ENCODE peak calls at places on chromosomes 16 and 17, in eight cellular contexts. One of them, this sample, is unnamed.

GRCh38 chr17:47220531-47220999 is 11.4 kb downstream of the MYL4 start:
- DNase-seq in AML-193: no peak
- DNase-seq in AG10803: no peak
- DNase-seq in fibroblast of pulmonary artery: no peak
- DNase-seq in activated T-helper 1 cell treated with Interleukin-2 at 50 U/mL for 16 hours: no peak
- DNase-seq in activated T-cell treated with anti-CD3 and anti-CD28 coated beads for 1 hour: no peak
- DNase-seq in dorsolateral prefrontal cortex: no peak
- DNase-seq in NCI-H1694 treated with DMSO at 0.1 percent for 48 hours: no peak
- DNase-seq in this sample: no peak

GRCh38 chr17:77145635-77146632 is 5.2 kb downstream of the SEC14L1 start:
- DNase-seq in AML-193: no peak
- DNase-seq in AG10803: peak; percentile 92
- DNase-seq in fibroblast of pulmonary artery: peak; percentile 82
- DNase-seq in activated T-helper 1 cell treated with Interleukin-2 at 50 U/mL for 16 hours: no peak
- DNase-seq in activated T-cell treated with anti-CD3 and anti-CD28 coated beads for 1 hour: no peak
- DNase-seq in dorsolateral prefrontal cortex: peak; percentile 57
- DNase-seq in NCI-H1694 treated with DMSO at 0.1 percent for 48 hours: no peak
- DNase-seq in this sample: peak; percentile 79

GRCh38 chr17:40796846-40797245 is 2.9 kb downstream of the KRT28 start:
- DNase-seq in AML-193: no peak
- DNase-seq in AG10803: no peak
- DNase-seq in fibroblast of pulmonary artery: no peak
- DNase-seq in activated T-helper 1 cell treated with Interleukin-2 at 50 U/mL for 16 hours: no peak
- DNase-seq in activated T-cell treated with anti-CD3 and anti-CD28 coated beads for 1 hour: no peak
- DNase-seq in dorsolateral prefrontal cortex: no peak
- DNase-seq in NCI-H1694 treated with DMSO at 0.1 percent for 48 hours: no peak
- DNase-seq in this sample: no peak

GRCh38 chr17:57424777-57425188 is 168.5 kb downstream of the MSI2 start:
- DNase-seq in AML-193: no peak
- DNase-seq in AG10803: no peak
- DNase-seq in fibroblast of pulmonary artery: peak; percentile 56
- DNase-seq in activated T-helper 1 cell treated with Interleukin-2 at 50 U/mL for 16 hours: no peak
- DNase-seq in activated T-cell treated with anti-CD3 and anti-CD28 coated beads for 1 hour: no peak
- DNase-seq in dorsolateral prefrontal cortex: no peak
- DNase-seq in NCI-H1694 treated with DMSO at 0.1 percent for 48 hours: no peak
- DNase-seq in this sample: no peak

GRCh38 chr17:11506635-11507034 is 91.6 kb upstream of the DNAH9 start:
- DNase-seq in AML-193: no peak
- DNase-seq in AG10803: no peak
- DNase-seq in fibroblast of pulmonary artery: peak; percentile 1
- DNase-seq in activated T-helper 1 cell treated with Interleukin-2 at 50 U/mL for 16 hours: no peak
- DNase-seq in activated T-cell treated with anti-CD3 and anti-CD28 coated beads for 1 hour: no peak
- DNase-seq in dorsolateral prefrontal cortex: no peak
- DNase-seq in NCI-H1694 treated with DMSO at 0.1 percent for 48 hours: no peak
- DNase-seq in this sample: no peak

GRCh38 chr17:29145289-29146058 is 34.7 kb downstream of the MYO18A start:
- DNase-seq in AML-193: peak; percentile 95
- DNase-seq in AG10803: peak; percentile 80
- DNase-seq in fibroblast of pulmonary artery: peak; percentile 89
- DNase-seq in activated T-helper 1 cell treated with Interleukin-2 at 50 U/mL for 16 hours: peak; percentile 52
- DNase-seq in activated T-cell treated with anti-CD3 and anti-CD28 coated beads for 1 hour: peak; percentile 49
- DNase-seq in dorsolateral prefrontal cortex: peak; percentile 63
- DNase-seq in NCI-H1694 treated with DMSO at 0.1 percent for 48 hours: peak; percentile 78
- DNase-seq in this sample: peak; percentile 93

GRCh38 chr16:11734025-11734652 is 8.5 kb downstream of the TXNDC11 start:
- DNase-seq in AML-193: no peak
- DNase-seq in AG10803: no peak
- DNase-seq in fibroblast of pulmonary artery: no peak
- DNase-seq in activated T-helper 1 cell treated with Interleukin-2 at 50 U/mL for 16 hours: no peak
- DNase-seq in activated T-cell treated with anti-CD3 and anti-CD28 coated beads for 1 hour: no peak
- DNase-seq in dorsolateral prefrontal cortex: no peak
- DNase-seq in NCI-H1694 treated with DMSO at 0.1 percent for 48 hours: peak; percentile 8
- DNase-seq in this sample: no peak

GRCh38 chr17:29640413-29640812 is 17.7 kb upstream of the CORO6 start:
- DNase-seq in AML-193: no peak
- DNase-seq in AG10803: peak; percentile 66
- DNase-seq in fibroblast of pulmonary artery: peak; percentile 64
- DNase-seq in activated T-helper 1 cell treated with Interleukin-2 at 50 U/mL for 16 hours: no peak
- DNase-seq in activated T-cell treated with anti-CD3 and anti-CD28 coated beads for 1 hour: no peak
- DNase-seq in dorsolateral prefrontal cortex: no peak
- DNase-seq in NCI-H1694 treated with DMSO at 0.1 percent for 48 hours: no peak
- DNase-seq in this sample: no peak

GRCh38 chr17:50139185-50139783 is 9.3 kb upstream of the SAMD14 start:
- DNase-seq in AML-193: no peak
- DNase-seq in AG10803: no peak
- DNase-seq in fibroblast of pulmonary artery: no peak
- DNase-seq in activated T-helper 1 cell treated with Interleukin-2 at 50 U/mL for 16 hours: no peak
- DNase-seq in activated T-cell treated with anti-CD3 and anti-CD28 coated beads for 1 hour: no peak
- DNase-seq in dorsolateral prefrontal cortex: no peak
- DNase-seq in NCI-H1694 treated with DMSO at 0.1 percent for 48 hours: no peak
- DNase-seq in this sample: no peak

GRCh38 chr17:78710607-78711006 is 71.5 kb downstream of the CYTH1 start:
- DNase-seq in AML-193: no peak
- DNase-seq in AG10803: no peak
- DNase-seq in fibroblast of pulmonary artery: no peak
- DNase-seq in activated T-helper 1 cell treated with Interleukin-2 at 50 U/mL for 16 hours: no peak
- DNase-seq in activated T-cell treated with anti-CD3 and anti-CD28 coated beads for 1 hour: no peak
- DNase-seq in dorsolateral prefrontal cortex: no peak
- DNase-seq in NCI-H1694 treated with DMSO at 0.1 percent for 48 hours: no peak
- DNase-seq in this sample: no peak

GRCh38 chr16:11836653-11837244 is 14.6 kb downstream of the RSL1D1 start:
- DNase-seq in AML-193: no peak
- DNase-seq in AG10803: peak; percentile 77
- DNase-seq in fibroblast of pulmonary artery: peak; percentile 68
- DNase-seq in activated T-helper 1 cell treated with Interleukin-2 at 50 U/mL for 16 hours: no peak
- DNase-seq in activated T-cell treated with anti-CD3 and anti-CD28 coated beads for 1 hour: no peak
- DNase-seq in dorsolateral prefrontal cortex: no peak
- DNase-seq in NCI-H1694 treated with DMSO at 0.1 percent for 48 hours: no peak
- DNase-seq in this sample: peak; percentile 80

GRCh38 chr17:70882504-70882903 is 713.2 kb downstream of the KCNJ2 start:
- DNase-seq in AML-193: no peak
- DNase-seq in AG10803: no peak
- DNase-seq in fibroblast of pulmonary artery: no peak
- DNase-seq in activated T-helper 1 cell treated with Interleukin-2 at 50 U/mL for 16 hours: no peak
- DNase-seq in activated T-cell treated with anti-CD3 and anti-CD28 coated beads for 1 hour: no peak
- DNase-seq in dorsolateral prefrontal cortex: no peak
- DNase-seq in NCI-H1694 treated with DMSO at 0.1 percent for 48 hours: no peak
- DNase-seq in this sample: no peak

GRCh38 chr16:27976990-27977389 is 86.5 kb downstream of the GSG1L start:
- DNase-seq in AML-193: no peak
- DNase-seq in AG10803: no peak
- DNase-seq in fibroblast of pulmonary artery: no peak
- DNase-seq in activated T-helper 1 cell treated with Interleukin-2 at 50 U/mL for 16 hours: no peak
- DNase-seq in activated T-cell treated with anti-CD3 and anti-CD28 coated beads for 1 hour: no peak
- DNase-seq in dorsolateral prefrontal cortex: no peak
- DNase-seq in NCI-H1694 treated with DMSO at 0.1 percent for 48 hours: no peak
- DNase-seq in this sample: no peak

GRCh38 chr17:19315104-19315503 is 47.4 kb downstream of the B9D1 start:
- DNase-seq in AML-193: no peak
- DNase-seq in AG10803: no peak
- DNase-seq in fibroblast of pulmonary artery: no peak
- DNase-seq in activated T-helper 1 cell treated with Interleukin-2 at 50 U/mL for 16 hours: no peak
- DNase-seq in activated T-cell treated with anti-CD3 and anti-CD28 coated beads for 1 hour: no peak
- DNase-seq in dorsolateral prefrontal cortex: no peak
- DNase-seq in NCI-H1694 treated with DMSO at 0.1 percent for 48 hours: no peak
- DNase-seq in this sample: no peak

GRCh38 chr16:12803203-12804093 is at the start of gene CPPED1:
- DNase-seq in AML-193: peak; percentile 88
- DNase-seq in AG10803: peak; percentile 95
- DNase-seq in fibroblast of pulmonary artery: peak; percentile 95
- DNase-seq in activated T-helper 1 cell treated with Interleukin-2 at 50 U/mL for 16 hours: peak; percentile 83
- DNase-seq in activated T-cell treated with anti-CD3 and anti-CD28 coated beads for 1 hour: peak; percentile 86
- DNase-seq in dorsolateral prefrontal cortex: peak; percentile 86
- DNase-seq in NCI-H1694 treated with DMSO at 0.1 percent for 48 hours: peak; percentile 55
- DNase-seq in this sample: peak; percentile 85

GRCh38 chr17:29847527-29847931 is 82.5 kb downstream of the SSH2 start:
- DNase-seq in AML-193: no peak
- DNase-seq in AG10803: no peak
- DNase-seq in fibroblast of pulmonary artery: peak; percentile 52
- DNase-seq in activated T-helper 1 cell treated with Interleukin-2 at 50 U/mL for 16 hours: no peak
- DNase-seq in activated T-cell treated with anti-CD3 and anti-CD28 coated beads for 1 hour: no peak
- DNase-seq in dorsolateral prefrontal cortex: no peak
- DNase-seq in NCI-H1694 treated with DMSO at 0.1 percent for 48 hours: no peak
- DNase-seq in this sample: no peak

GRCh38 chr16:80466024-80466986 is 74.5 kb upstream of the DYNLRB2 start:
- DNase-seq in AML-193: peak; percentile 1
- DNase-seq in AG10803: peak; percentile 46
- DNase-seq in fibroblast of pulmonary artery: peak; percentile 50
- DNase-seq in activated T-helper 1 cell treated with Interleukin-2 at 50 U/mL for 16 hours: peak; percentile 33
- DNase-seq in activated T-cell treated with anti-CD3 and anti-CD28 coated beads for 1 hour: peak; percentile 23
- DNase-seq in dorsolateral prefrontal cortex: peak; percentile 69
- DNase-seq in NCI-H1694 treated with DMSO at 0.1 percent for 48 hours: peak; percentile 20
- DNase-seq in this sample: peak; percentile 77

GRCh38 chr16:35409503-35409902 is 1950.1 kb downstream of the TP53TG3F start:
- DNase-seq in AML-193: no peak
- DNase-seq in AG10803: no peak
- DNase-seq in fibroblast of pulmonary artery: peak; percentile 0
- DNase-seq in activated T-helper 1 cell treated with Interleukin-2 at 50 U/mL for 16 hours: no peak
- DNase-seq in activated T-cell treated with anti-CD3 and anti-CD28 coated beads for 1 hour: no peak
- DNase-seq in dorsolateral prefrontal cortex: no peak
- DNase-seq in NCI-H1694 treated with DMSO at 0.1 percent for 48 hours: no peak
- DNase-seq in this sample: no peak

This sample was measured in cerebellar cortex.